ENCODE peak calls at places on chromosomes 3 and 15, in four cellular contexts. One of them, this sample, is unnamed. For H3K4me1, the result is how much of the 10 kb centered on the place peaks cover.

GRCh38 chr15:77066961-77067690 is 3.8 kb downstream of the TSPAN3 start:
- DNase-seq in left ventricle myocardium inferior: no peak
- DNase-seq in GM23248: peak
- DNase-seq in thoracic aorta: no peak
- DNase-seq in this sample: no peak

GRCh38 chr3:179565496-179565895 is 2.8 kb downstream of the ACTL6A start:
- DNase-seq in left ventricle myocardium inferior: no peak
- DNase-seq in GM23248: no peak
- DNase-seq in thoracic aorta: no peak
- DNase-seq in this sample: no peak

GRCh38 chr3:172811099-172811498 is 60.6 kb downstream of the ECT2 start:
- DNase-seq in left ventricle myocardium inferior: no peak
- DNase-seq in GM23248: no peak
- DNase-seq in thoracic aorta: no peak
- DNase-seq in this sample: no peak

GRCh38 chr15:68775671-68776476 is 44.8 kb downstream of the ANP32A start:
- DNase-seq in left ventricle myocardium inferior: peak
- DNase-seq in GM23248: peak
- DNase-seq in thoracic aorta: peak
- DNase-seq in this sample: peak

GRCh38 chr3:58260733-58261132 is 23.1 kb downstream of the ABHD6 start:
- DNase-seq in left ventricle myocardium inferior: no peak
- DNase-seq in GM23248: peak
- DNase-seq in thoracic aorta: no peak
- DNase-seq in this sample: no peak

GRCh38 chr3:159835126-159835525 is 153.5 kb upstream of the IL12A start:
- DNase-seq in left ventricle myocardium inferior: no peak
- DNase-seq in GM23248: no peak
- DNase-seq in thoracic aorta: no peak
- DNase-seq in this sample: no peak

GRCh38 chr15:92839696-92840095 is 60.4 kb upstream of the CHD2 start:
- DNase-seq in left ventricle myocardium inferior: no peak
- DNase-seq in GM23248: no peak
- DNase-seq in thoracic aorta: no peak
- DNase-seq in this sample: no peak

GRCh38 chr15:63943829-63944680 is 102.2 kb downstream of the DAPK2 start:
- DNase-seq in left ventricle myocardium inferior: no peak
- DNase-seq in GM23248: no peak
- DNase-seq in thoracic aorta: no peak
- DNase-seq in this sample: no peak

GRCh38 chr3:156637480-156638022 is 36.8 kb upstream of the TIPARP start:
- DNase-seq in left ventricle myocardium inferior: no peak
- DNase-seq in GM23248: no peak
- DNase-seq in thoracic aorta: no peak
- DNase-seq in this sample: no peak

GRCh38 chr3:44428910-44429309 is 48.6 kb downstream of the ZNF445 start:
- DNase-seq in left ventricle myocardium inferior: no peak
- DNase-seq in GM23248: no peak
- DNase-seq in thoracic aorta: no peak
- DNase-seq in this sample: no peak

GRCh38 chr3:128337305-128337704 is 129.4 kb downstream of the DNAJB8 start:
- DNase-seq in left ventricle myocardium inferior: no peak
- DNase-seq in GM23248: no peak
- DNase-seq in thoracic aorta: no peak
- DNase-seq in this sample: no peak

GRCh38 chr3:108907194-108907593 is 46.5 kb downstream of the GUCA1C start:
- DNase-seq in left ventricle myocardium inferior: no peak
- DNase-seq in GM23248: peak
- DNase-seq in thoracic aorta: no peak
- DNase-seq in this sample: no peak

GRCh38 chr3:81132995-81133394 is 628.5 kb downstream of the GBE1 start:
- DNase-seq in left ventricle myocardium inferior: no peak
- DNase-seq in GM23248: no peak
- DNase-seq in thoracic aorta: no peak
- DNase-seq in this sample: no peak

GRCh38 chr3:156793400-156793799 is 32.8 kb upstream of the LEKR1 start:
- DNase-seq in left ventricle myocardium inferior: no peak
- DNase-seq in GM23248: no peak
- DNase-seq in thoracic aorta: no peak
- DNase-seq in this sample: no peak

GRCh38 chr3:184443364-184443763 is 63.5 kb downstream of the CHRD start:
- DNase-seq in left ventricle myocardium inferior: no peak
- DNase-seq in GM23248: peak
- DNase-seq in thoracic aorta: no peak
- DNase-seq in this sample: no peak

GRCh38 chr15:77830041-77830440 is 197.3 kb upstream of the LINGO1 start:
- DNase-seq in left ventricle myocardium inferior: no peak
- DNase-seq in GM23248: peak
- DNase-seq in thoracic aorta: no peak
- DNase-seq in this sample: no peak

GRCh38 chr15:94236638-94237037 is 5.3 kb downstream of the MCTP2 start:
- DNase-seq in left ventricle myocardium inferior: no peak
- DNase-seq in GM23248: no peak
- DNase-seq in thoracic aorta: no peak
- DNase-seq in this sample: no peak

GRCh38 chr15:46460426-46460825 is 825.6 kb downstream of the SQOR start:
- DNase-seq in left ventricle myocardium inferior: no peak
- DNase-seq in GM23248: no peak
- DNase-seq in thoracic aorta: no peak
- DNase-seq in this sample: no peak

GRCh38 chr15:90592144-90592887 is 62.6 kb downstream of the CRTC3 start:
- DNase-seq in left ventricle myocardium inferior: no peak
- DNase-seq in GM23248: peak
- DNase-seq in thoracic aorta: no peak
- DNase-seq in this sample: no peak

GRCh38 chr3:100548053-100548452 is 55.6 kb downstream of the TMEM45A start:
- DNase-seq in left ventricle myocardium inferior: no peak
- DNase-seq in GM23248: peak
- DNase-seq in thoracic aorta: no peak
- DNase-seq in this sample: no peak

GRCh38 chr3:124791639-124792111 is 61.4 kb downstream of the UMPS start:
- DNase-seq in left ventricle myocardium inferior: peak
- DNase-seq in GM23248: peak
- DNase-seq in thoracic aorta: no peak
- DNase-seq in this sample: peak

GRCh38 chr3:42117175-42118008 is 26.2 kb downstream of the TRAK1 start:
- DNase-seq in left ventricle myocardium inferior: peak
- DNase-seq in GM23248: peak
- DNase-seq in thoracic aorta: no peak
- DNase-seq in this sample: no peak

GRCh38 chr3:138442433-138442832 is 8.0 kb downstream of the ESYT3 start:
- DNase-seq in left ventricle myocardium inferior: no peak
- DNase-seq in GM23248: peak
- DNase-seq in thoracic aorta: no peak
- DNase-seq in this sample: no peak

GRCh38 chr3:82474711-82475110 is 713.3 kb upstream of the GBE1 start:
- DNase-seq in left ventricle myocardium inferior: no peak
- DNase-seq in GM23248: no peak
- DNase-seq in thoracic aorta: no peak
- DNase-seq in this sample: no peak

GRCh38 chr3:176469694-176470205 is 727.5 kb downstream of the TBL1XR1 start:
- DNase-seq in left ventricle myocardium inferior: no peak
- DNase-seq in GM23248: peak
- DNase-seq in thoracic aorta: no peak
- DNase-seq in this sample: no peak

GRCh38 chr3:194135806-194136518 is at the start of gene HES1:
- DNase-seq in left ventricle myocardium inferior: peak
- DNase-seq in GM23248: peak
- DNase-seq in thoracic aorta: peak
- DNase-seq in this sample: peak

GRCh38 chr15:67082007-67082536 is 16.7 kb downstream of the SMAD3 start:
- DNase-seq in left ventricle myocardium inferior: no peak
- DNase-seq in GM23248: no peak
- DNase-seq in thoracic aorta: no peak
- DNase-seq in this sample: no peak

GRCh38 chr3:149151843-149152242 is 22.4 kb downstream of the HPS3 start:
- DNase-seq in left ventricle myocardium inferior: no peak
- DNase-seq in GM23248: peak
- DNase-seq in thoracic aorta: no peak
- DNase-seq in this sample: no peak

GRCh38 chr15:75025102-75025501 is 1.7 kb downstream of the PPCDC start:
- DNase-seq in left ventricle myocardium inferior: no peak
- DNase-seq in GM23248: no peak
- DNase-seq in thoracic aorta: no peak
- DNase-seq in this sample: no peak

GRCh38 chr3:45551214-45552010 is 43.1 kb upstream of the LIMD1 start:
- DNase-seq in left ventricle myocardium inferior: peak
- DNase-seq in GM23248: peak
- DNase-seq in thoracic aorta: peak
- DNase-seq in this sample: no peak

GRCh38 chr15:90895571-90896117 is 7.5 kb upstream of the MAN2A2 start:
- DNase-seq in left ventricle myocardium inferior: no peak
- DNase-seq in GM23248: peak
- DNase-seq in thoracic aorta: no peak
- DNase-seq in this sample: no peak

GRCh38 chr15:60121845-60122244 is 117.7 kb downstream of the FOXB1 start:
- DNase-seq in left ventricle myocardium inferior: no peak
- DNase-seq in GM23248: no peak
- DNase-seq in thoracic aorta: no peak
- DNase-seq in this sample: no peak

GRCh38 chr15:29822685-29823459 is 604 bp upstream of the TJP1 start:
- DNase-seq in left ventricle myocardium inferior: peak
- DNase-seq in GM23248: peak
- DNase-seq in thoracic aorta: peak
- DNase-seq in this sample: peak

GRCh38 chr15:93196136-93196670 is 107.2 kb upstream of the RGMA start:
- DNase-seq in left ventricle myocardium inferior: no peak
- DNase-seq in GM23248: no peak
- DNase-seq in thoracic aorta: no peak
- DNase-seq in this sample: no peak

GRCh38 chr3:54835701-54836100 is 92.2 kb downstream of the LRTM1 start:
- DNase-seq in left ventricle myocardium inferior: no peak
- DNase-seq in GM23248: no peak
- DNase-seq in thoracic aorta: no peak
- DNase-seq in this sample: no peak

GRCh38 chr15:68794307-68794706 is 26.4 kb downstream of the ANP32A start:
- DNase-seq in left ventricle myocardium inferior: no peak
- DNase-seq in GM23248: no peak
- DNase-seq in thoracic aorta: no peak
- DNase-seq in this sample: no peak

GRCh38 chr3:105610473-105610872 is 243.8 kb downstream of the ALCAM start:
- DNase-seq in left ventricle myocardium inferior: no peak
- DNase-seq in GM23248: no peak
- DNase-seq in thoracic aorta: no peak
- DNase-seq in this sample: no peak

DNA sequence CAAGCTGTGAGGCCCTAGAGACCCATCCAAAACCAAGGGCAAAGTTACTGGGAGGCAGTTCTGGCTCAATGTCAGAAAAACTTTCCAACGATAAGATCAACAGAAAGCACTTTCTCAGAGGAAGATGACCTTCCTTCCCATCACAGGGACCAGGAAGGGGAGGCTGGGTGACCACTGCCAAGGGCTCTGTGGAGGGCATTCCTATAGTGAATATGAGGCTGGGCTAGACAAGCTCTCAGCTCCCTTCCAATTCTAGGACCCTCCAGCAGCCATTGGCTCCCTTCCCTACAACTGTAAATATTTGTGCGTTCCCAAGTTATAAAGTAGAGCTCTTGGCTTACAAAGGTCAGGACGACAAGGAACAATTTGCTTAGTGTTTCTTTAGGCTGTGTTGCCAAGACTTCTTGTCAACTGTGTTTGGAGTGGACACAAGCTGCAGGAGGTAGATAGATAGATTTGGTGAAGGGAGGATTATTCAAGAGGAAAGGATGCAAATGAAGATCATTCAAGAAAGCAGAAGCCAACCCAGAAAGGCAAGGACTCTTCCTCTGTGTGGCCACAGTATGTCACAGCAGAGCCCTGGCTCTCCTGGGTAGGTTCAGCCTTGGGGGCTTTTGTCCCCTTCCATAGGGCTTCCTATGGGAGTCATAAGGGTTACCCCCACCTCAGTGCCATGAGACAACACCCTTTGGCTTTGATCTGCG is 223.5 kb upstream of the TLE3 start:
- DNase-seq in left ventricle myocardium inferior: no peak
- DNase-seq in GM23248: no peak
- DNase-seq in thoracic aorta: no peak
- DNase-seq in this sample: no peak
- H3K4me1 ChIP-seq in left ventricle myocardium inferior: under half
- H3K4me1 ChIP-seq in GM23248: half or more
- H3K4me1 ChIP-seq in thoracic aorta: under half
- H3K4me1 ChIP-seq in this sample: under half

GRCh38 chr15:85530079-85530478 is 149.7 kb downstream of the AKAP13 start:
- DNase-seq in left ventricle myocardium inferior: no peak
- DNase-seq in GM23248: no peak
- DNase-seq in thoracic aorta: no peak
- DNase-seq in this sample: no peak
- H3K4me1 ChIP-seq in left ventricle myocardium inferior: half or more
- H3K4me1 ChIP-seq in GM23248: under half
- H3K4me1 ChIP-seq in thoracic aorta: under half
- H3K4me1 ChIP-seq in this sample: under half

GRCh38 chr3:37544105-37544504 is 317.6 kb upstream of the CTDSPL start:
- DNase-seq in left ventricle myocardium inferior: no peak
- DNase-seq in GM23248: no peak
- DNase-seq in thoracic aorta: no peak
- DNase-seq in this sample: no peak
- H3K4me1 ChIP-seq in left ventricle myocardium inferior: half or more
- H3K4me1 ChIP-seq in GM23248: under half
- H3K4me1 ChIP-seq in thoracic aorta: under half
- H3K4me1 ChIP-seq in this sample: under half

GRCh38 chr3:71693641-71694040 is 31.6 kb downstream of the EIF4E3 start:
- DNase-seq in left ventricle myocardium inferior: no peak
- DNase-seq in GM23248: no peak
- DNase-seq in thoracic aorta: no peak
- DNase-seq in this sample: no peak

GRCh38 chr3:71692139-71692538 is 33.1 kb downstream of the EIF4E3 start:
- DNase-seq in left ventricle myocardium inferior: no peak
- DNase-seq in GM23248: no peak
- DNase-seq in thoracic aorta: no peak
- DNase-seq in this sample: no peak

GRCh38 chr3:71688121-71688520 is 37.1 kb downstream of the EIF4E3 start:
- DNase-seq in left ventricle myocardium inferior: no peak
- DNase-seq in GM23248: peak
- DNase-seq in thoracic aorta: no peak
- DNase-seq in this sample: no peak

GRCh38 chr3:71689305-71689704 is 35.9 kb downstream of the EIF4E3 start:
- DNase-seq in left ventricle myocardium inferior: no peak
- DNase-seq in GM23248: peak
- DNase-seq in thoracic aorta: no peak
- DNase-seq in this sample: no peak

DNA sequence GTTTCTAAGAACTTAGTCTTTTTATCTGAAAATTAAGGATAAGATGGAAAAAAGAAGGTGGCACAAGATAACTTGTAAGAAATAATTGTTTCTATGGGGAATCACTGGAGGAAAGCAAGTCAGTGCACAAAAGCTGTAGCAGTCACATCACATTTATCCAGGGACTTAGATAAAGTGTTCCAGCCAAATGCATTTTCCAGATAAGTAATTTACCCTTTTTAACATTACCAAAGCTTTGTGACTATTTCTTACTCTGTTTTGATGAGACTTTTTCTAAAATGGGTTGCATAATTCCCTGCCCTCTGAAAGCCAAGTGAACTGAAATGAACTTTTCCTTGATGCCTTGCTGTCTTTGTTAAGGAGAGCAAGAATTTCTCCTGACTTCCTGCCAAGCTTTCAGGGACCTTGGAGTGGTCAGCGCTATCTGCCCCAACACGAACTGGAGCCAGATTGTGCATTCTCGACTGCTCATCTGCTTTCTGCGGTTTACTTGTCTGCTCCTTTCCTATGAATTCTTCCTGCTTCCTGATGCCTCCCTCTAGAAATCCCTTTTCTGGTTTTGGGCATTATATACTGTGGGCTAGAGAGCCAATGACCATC is 34.9 kb downstream of the EIF4E3 start:
- DNase-seq in left ventricle myocardium inferior: no peak
- DNase-seq in GM23248: peak
- DNase-seq in thoracic aorta: no peak
- DNase-seq in this sample: no peak
- H3K4me1 ChIP-seq in left ventricle myocardium inferior: under half
- H3K4me1 ChIP-seq in GM23248: half or more
- H3K4me1 ChIP-seq in thoracic aorta: under half
- H3K4me1 ChIP-seq in this sample: under half

This sample was measured in ascending aorta.